ENCODE peak calls at places on chromosome 15, in four cellular contexts. H is fibroblast of pulmonary artery, E is AG04449, S is BE2C. O is an unnamed sample.

GRCh38 chr15:80779658-80780415 is 667 bp downstream of the CEMIP start:
- DNase-seq in E (no peak), H (peak), S (peak), O (no peak)

GRCh38 chr15:31332681-31333071 is 6.0 kb downstream of the KLF13 start:
- DNase-seq in H (no peak), S (no peak), E (no peak), O (no peak)

GRCh38 chr15:64092864-64093626 is 593 bp downstream of the CIAO2A start:
- DNase-seq in S (peak), H (peak), E (no peak), O (no peak)

GRCh38 chr15:38961886-38962285 is 397.3 kb upstream of the RASGRP1 start:
- DNase-seq in H (peak), S (no peak), E (no peak), O (no peak)

GRCh38 chr15:92624401-92624991 is 31.1 kb downstream of the FAM174B start:
- DNase-seq in E (no peak), S (no peak), H (peak), O (no peak)

GRCh38 chr15:70039917-70040316 is 57.8 kb downstream of the TLE3 start:
- DNase-seq in E (no peak), H (no peak), S (no peak), O (no peak)

GRCh38 chr15:101495334-101496197 is 6.1 kb upstream of the PCSK6 start:
- DNase-seq in S (no peak), E (no peak), H (no peak), O (no peak)

GRCh38 chr15:75107509-75107904 is 84.1 kb downstream of the PPCDC start:
- DNase-seq in S (no peak), E (no peak), H (no peak), O (no peak)

GRCh38 chr15:41746802-41747201 is 27.5 kb upstream of the MAPKBP1 start:
- DNase-seq in E (no peak), S (no peak), H (peak), O (no peak)

GRCh38 chr15:89457086-89457485 is 39.3 kb downstream of the RHCG start:
- DNase-seq in H (peak), S (peak), E (no peak), O (no peak)

GRCh38 chr15:77024273-77025065 is 29.5 kb downstream of the PSTPIP1 start:
- DNase-seq in E (no peak), S (peak), H (peak), O (no peak)

GRCh38 chr15:99564221-99565030 is 1.4 kb upstream of the MEF2A start:
- DNase-seq in S (no peak), E (no peak), H (peak), O (no peak)

GRCh38 chr15:87944051-87944450 is 312.5 kb downstream of the NTRK3 start:
- DNase-seq in S (no peak), E (no peak), H (no peak), O (no peak)

GRCh38 chr15:72421484-72421883 is 23.4 kb downstream of the TMEM202 start:
- DNase-seq in H (no peak), E (no peak), S (no peak), O (no peak)

GRCh38 chr15:77546050-77546501 is 86.6 kb downstream of the LINGO1 start:
- DNase-seq in H (peak), E (peak), S (peak), O (no peak)

GRCh38 chr15:64693134-64693533 is 82.3 kb downstream of the RBPMS2 start:
- DNase-seq in S (no peak), E (peak), H (peak), O (no peak)

GRCh38 chr15:100929641-100930042 is 10.5 kb downstream of the LRRK1 start:
- DNase-seq in H (no peak), E (no peak), S (no peak), O (no peak)

GRCh38 chr15:82551646-82552247 is 11.5 kb upstream of the RPS17 start:
- DNase-seq in S (no peak), E (no peak), H (no peak), O (peak)

GRCh38 chr15:73323374-73323955 is 45.3 kb downstream of the HCN4 start:
- DNase-seq in S (no peak), E (no peak), H (no peak), O (no peak)

GRCh38 chr15:48190932-48191573 is 412 bp upstream of the CTXN2 start:
- DNase-seq in E (no peak), S (peak), H (peak), O (no peak)

GRCh38 chr15:91866971-91867372 is 13.5 kb downstream of the SLCO3A1 start:
- DNase-seq in S (no peak), H (peak), E (no peak), O (no peak)

GRCh38 chr15:63198752-63199250 is 9.4 kb downstream of the RAB8B start:
- DNase-seq in H (peak), E (no peak), S (no peak), O (no peak)

GRCh38 chr15:69755571-69756310 is 303.1 kb downstream of the RPLP1 start:
- DNase-seq in H (peak), S (no peak), E (no peak), O (peak)

GRCh38 chr15:29968099-29968892 is 114.5 kb upstream of the GOLGA8J start:
- DNase-seq in E (no peak), S (peak), H (no peak), O (no peak)

GRCh38 chr15:80636675-80637074 is 58.4 kb upstream of the ABHD17C start:
- DNase-seq in H (no peak), E (no peak), S (no peak), O (no peak)

GRCh38 chr15:100215843-100216169 is 126.0 kb downstream of the ADAMTS17 start:
- DNase-seq in S (no peak), E (no peak), H (no peak), O (no peak)

GRCh38 chr15:93520206-93520605 is 431.2 kb upstream of the RGMA start:
- DNase-seq in H (no peak), E (no peak), S (no peak), O (no peak)

GRCh38 chr15:60397772-60398445 is at the start of gene ANXA2:
- DNase-seq in E (no peak), H (peak), S (peak), O (no peak)

GRCh38 chr15:78228356-78228996 is 5.9 kb downstream of the ACSBG1 start:
- DNase-seq in H (no peak), S (no peak), E (no peak), O (no peak)

GRCh38 chr15:69743091-69743490 is 290.5 kb downstream of the RPLP1 start:
- DNase-seq in E (no peak), H (no peak), S (no peak), O (no peak)

GRCh38 chr15:78232951-78233350 is 1.4 kb downstream of the ACSBG1 start:
- DNase-seq in E (no peak), H (no peak), S (no peak), O (no peak)

DNA sequence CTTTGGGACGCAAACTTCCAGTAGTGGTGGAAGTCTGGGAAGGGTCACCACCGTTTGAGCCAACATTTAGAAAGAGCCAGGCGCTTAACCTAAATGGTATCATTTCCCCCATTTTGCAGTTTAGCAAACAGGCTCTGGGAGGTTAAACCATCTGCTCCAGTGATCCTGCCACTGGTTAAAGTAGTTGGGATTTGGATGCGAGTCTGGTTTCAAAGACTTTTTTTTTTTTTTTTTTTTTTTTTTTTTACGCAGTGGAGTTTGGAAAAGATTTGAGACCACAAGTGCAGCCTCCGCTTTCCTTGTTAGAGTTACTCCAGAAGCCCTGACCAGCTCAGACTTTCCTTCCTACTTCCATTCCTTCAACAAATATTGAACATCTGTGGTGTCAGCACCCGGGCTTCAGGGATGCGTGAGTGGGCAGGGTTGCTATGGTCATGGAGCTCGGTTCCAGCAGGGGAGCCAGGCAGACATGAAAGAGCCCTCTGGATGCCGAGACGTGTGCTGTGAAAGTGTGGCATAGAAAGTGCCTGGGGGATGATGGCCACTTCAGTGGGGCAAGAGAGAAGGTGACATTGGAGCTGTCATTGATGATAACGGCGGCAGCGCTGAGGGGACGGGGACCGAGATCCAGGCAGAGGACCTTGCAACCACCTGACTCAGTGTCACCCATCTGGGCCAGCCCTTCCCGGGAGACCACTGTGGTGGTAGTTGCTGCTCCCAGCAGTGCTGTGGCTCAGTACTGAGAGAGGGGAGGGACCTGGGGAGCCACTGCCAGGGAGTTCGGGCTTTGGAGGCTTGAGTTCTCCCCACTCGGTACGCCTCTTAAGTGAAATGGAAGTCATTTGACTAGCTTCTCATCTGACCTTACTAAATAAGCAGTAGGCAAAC is 1.1 kb upstream of the RNU6-1 start:
- DNase-seq in S (peak), E (no peak), H (peak), O (no peak)
- TF ChIP-seq CTCF in S (peak), E (peak), H (peak), O (no peak)

GRCh38 chr15:90840157-90840855 is 28.1 kb upstream of the FURIN start:
- DNase-seq in E (no peak), H (no peak), S (no peak), O (no peak)

GRCh38 chr15:90838066-90838465 is 30.3 kb upstream of the FURIN start:
- DNase-seq in H (no peak), S (no peak), E (no peak), O (no peak)

GRCh38 chr15:90840954-90841353 is 27.4 kb upstream of the FURIN start:
- DNase-seq in E (no peak), H (peak), S (no peak), O (no peak)

GRCh38 chr15:90838544-90838943 is 29.8 kb upstream of the FURIN start:
- DNase-seq in H (no peak), S (no peak), E (no peak), O (no peak)

GRCh38 chr15:90839187-90840071 is 29.0 kb upstream of the FURIN start:
- DNase-seq in S (no peak), H (peak), E (no peak), O (no peak)
- H3K4me3 ChIP-seq in S (no peak), H (no peak), E (no peak), O (no peak)

DNA sequence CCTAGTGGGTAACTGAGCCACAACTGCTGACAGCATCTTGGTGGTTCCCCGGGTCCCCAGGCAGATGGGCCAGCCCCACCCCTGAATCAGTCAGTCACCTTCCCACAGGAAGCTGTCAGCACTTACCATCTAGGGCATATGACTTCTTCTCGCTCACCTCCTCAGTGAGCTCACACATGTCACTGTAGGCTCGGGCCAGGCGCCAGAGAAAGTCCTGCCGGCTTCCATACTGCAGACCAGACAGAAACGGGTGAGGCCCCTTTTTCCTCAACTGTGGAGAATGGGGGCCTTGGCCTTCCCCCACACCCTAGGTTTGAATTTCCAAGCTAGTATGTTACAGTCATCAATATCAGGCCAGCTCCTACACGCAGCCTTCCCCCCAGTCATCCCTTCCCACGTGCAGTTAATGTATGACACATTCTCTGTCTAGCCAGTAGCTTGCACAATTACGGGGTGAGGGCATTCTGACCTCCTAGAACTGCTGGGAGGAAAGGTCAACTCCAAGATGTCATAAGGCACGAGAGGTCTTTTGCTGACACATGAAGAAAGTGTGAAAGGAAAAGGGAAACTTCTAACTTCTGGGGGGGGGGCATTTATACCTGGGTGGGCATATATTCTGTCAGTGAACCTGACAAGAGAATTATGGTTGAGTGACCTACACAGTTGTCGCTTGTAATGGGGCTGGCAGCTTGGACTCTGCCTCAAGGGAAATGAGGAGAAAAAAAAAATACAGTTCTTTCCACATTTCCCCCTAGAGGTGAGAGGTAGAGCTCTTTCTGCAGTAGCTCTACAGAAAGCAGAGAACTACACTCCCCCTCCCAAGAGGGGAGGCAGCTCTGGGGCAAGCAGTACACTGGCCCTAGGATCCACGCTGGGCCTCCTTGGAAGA is 10.9 kb downstream of the RMDN3 start:
- DNase-seq in E (no peak), S (no peak), H (peak), O (no peak)
- TF ChIP-seq CTCF in E (no peak), S (peak), H (peak), O (peak)

GRCh38 chr15:37933685-37934084 is 755 bp upstream of the TMCO5A start:
- DNase-seq in E (peak), H (peak), S (no peak), O (no peak)
- H3K4me3 ChIP-seq in E (no peak), H (no peak), S (no peak), O (no peak)

GRCh38 chr15:57364282-57365007 is 11.9 kb upstream of the CGNL1 start:
- DNase-seq in H (peak), S (no peak), E (no peak), O (no peak)
- TF ChIP-seq CTCF in H (peak), S (peak), E (peak), O (peak)

DNA sequence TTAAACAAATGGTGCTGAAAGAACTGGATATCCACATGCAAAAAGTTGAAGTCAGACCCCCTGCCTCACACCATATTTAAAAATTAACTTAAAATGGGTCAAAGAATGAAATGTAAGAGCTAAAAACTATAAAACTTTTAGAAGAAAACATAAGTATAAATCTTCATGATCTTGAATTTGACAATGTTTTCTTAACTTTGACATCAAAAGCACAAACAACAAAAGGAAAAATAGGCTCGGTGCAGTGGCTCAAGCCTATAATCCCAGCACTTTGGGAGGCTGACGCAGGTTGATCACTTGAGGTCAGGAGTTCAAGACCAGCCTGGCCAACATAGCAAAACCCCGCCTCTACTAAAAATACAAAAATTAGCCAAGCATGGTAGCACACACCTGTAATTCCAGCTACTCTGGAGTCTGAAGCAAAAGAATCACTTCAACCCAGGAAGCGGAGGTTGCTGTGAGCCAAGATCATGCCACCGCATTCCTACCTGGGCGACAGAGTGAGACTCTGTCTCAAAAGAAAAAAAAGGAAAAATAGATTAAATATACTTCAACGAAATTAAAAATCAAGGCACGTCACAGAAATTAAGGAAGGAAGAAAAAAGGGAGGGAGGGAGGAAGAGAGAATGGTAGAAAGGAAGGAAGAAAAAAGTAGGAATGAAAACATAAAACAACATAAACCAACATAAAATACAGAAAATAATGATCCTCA is 1.5 kb downstream of the RAB27A start:
- DNase-seq in S (no peak), E (no peak), H (no peak), O (no peak)
- H3K4me3 ChIP-seq in S (no peak), E (no peak), H (peak), O (no peak)

GRCh38 chr15:28901987-28902745 is 16.4 kb downstream of the APBA2 start:
- DNase-seq in H (no peak), E (no peak), S (no peak), O (no peak)
- TF ChIP-seq CTCF in H (peak), E (no peak), S (peak), O (peak)

DNA sequence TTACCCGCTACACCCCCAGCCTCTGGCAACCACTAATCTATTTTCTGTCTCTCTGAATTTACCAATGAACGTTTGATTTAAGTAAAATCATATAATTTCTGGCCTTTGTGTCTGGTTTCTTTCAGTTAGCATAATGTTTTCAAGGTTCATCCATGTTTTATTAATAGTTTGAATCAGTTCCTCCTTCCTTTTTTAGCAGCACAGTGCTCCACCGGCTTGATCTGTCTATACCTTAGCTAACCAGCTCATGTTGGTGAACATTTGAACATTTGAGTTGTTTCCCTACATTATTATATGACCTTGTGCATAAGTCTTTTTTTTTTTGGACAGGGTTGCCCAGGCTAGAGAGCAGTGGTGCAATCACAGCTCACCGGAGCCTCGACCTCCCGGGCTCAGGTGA is 33.3 kb downstream of the PDE8A start:
- DNase-seq in S (no peak), H (no peak), E (no peak), O (no peak)
- H3K4me3 ChIP-seq in S (no peak), H (no peak), E (no peak), O (no peak)

GRCh38 chr15:66405007-66405406 is 18.3 kb downstream of the MAP2K1 start:
- DNase-seq in S (no peak), E (no peak), H (peak), O (no peak)
- TF ChIP-seq CTCF in S (no peak), E (no peak), H (no peak), O (no peak)

O was measured in kidney epithelial cell.